ENCODE peak calls at places on chromosome 21, in seven cellular contexts. P, T, E, X, L, J and N are unnamed samples.

GRCh38 chr21:32612075-32612998 is at the start of gene CFAP298:
- DNase-seq in P (peak; percentile 80), J (peak; percentile 85), L (peak; percentile 97), E (peak; percentile 88), T (peak; percentile 90), X (peak; percentile 89), N (peak; percentile 85)

GRCh38 chr21:46368533-46369285 is 44.8 kb downstream of the PCNT start:
- DNase-seq in X (no peak), E (no peak), T (no peak), P (no peak), L (peak; percentile 21), J (no peak), N (no peak)

GRCh38 chr21:45992311-45993209 is 11.0 kb downstream of the COL6A1 start:
- DNase-seq in P (no peak), T (no peak), L (no peak), X (no peak), J (no peak), E (no peak), N (no peak)

GRCh38 chr21:22827422-22827821 is 1829.2 kb downstream of the NCAM2 start:
- DNase-seq in P (no peak), X (no peak), T (no peak), L (no peak), J (no peak), E (no peak), N (no peak)

GRCh38 chr21:31729622-31730343 is 2.1 kb downstream of the SCAF4 start:
- DNase-seq in L (no peak), P (no peak), T (no peak), J (no peak), X (no peak), E (no peak), N (no peak)

GRCh38 chr21:16258834-16259611 is 529.2 kb downstream of the USP25 start:
- DNase-seq in X (no peak), L (no peak), P (no peak), J (no peak), T (no peak), E (no peak), N (peak; percentile 7)

GRCh38 chr21:15682182-15682895 is 47.4 kb upstream of the USP25 start:
- DNase-seq in T (no peak), L (peak; percentile 91), J (peak; percentile 49), P (peak; percentile 24), X (no peak), E (no peak), N (peak; percentile 63)

GRCh38 chr21:15534450-15534886 is 195.3 kb upstream of the USP25 start:
- DNase-seq in X (no peak), E (no peak), T (no peak), P (no peak), L (no peak), J (no peak), N (no peak)

GRCh38 chr21:46634966-46635323 is 529 bp upstream of the PRMT2 start:
- DNase-seq in X (peak; percentile 86), E (peak; percentile 69), T (peak; percentile 70), P (peak; percentile 66), J (peak; percentile 70), L (peak; percentile 92), N (peak; percentile 59)

GRCh38 chr21:45562965-45563364 is 20.7 kb upstream of the SLC19A1 start:
- DNase-seq in J (no peak), T (no peak), L (peak; percentile 56), X (no peak), E (no peak), P (no peak), N (no peak)

GRCh38 chr21:33834801-33835500 is 80.7 kb downstream of the ATP5PO start:
- DNase-seq in P (no peak), J (no peak), T (no peak), L (peak; percentile 46), E (no peak), X (no peak), N (no peak)

GRCh38 chr21:31644648-31645047 is 14.8 kb upstream of the SOD1 start:
- DNase-seq in J (no peak), L (no peak), P (no peak), X (no peak), T (no peak), E (no peak), N (no peak)

GRCh38 chr21:17679002-17679600 is 66.4 kb upstream of the BTG3 start:
- DNase-seq in P (peak; percentile 48), L (peak; percentile 91), E (peak; percentile 57), X (peak; percentile 69), J (peak; percentile 57), T (peak; percentile 37), N (peak; percentile 41)

GRCh38 chr21:14545906-14546480 is at the start of gene SAMSN1:
- DNase-seq in P (no peak), J (no peak), E (no peak), T (no peak), L (peak; percentile 45), X (no peak), N (no peak)

GRCh38 chr21:45894107-45894810 is 87.3 kb upstream of the COL6A1 start:
- DNase-seq in P (peak; percentile 22), J (no peak), L (peak; percentile 79), E (no peak), X (peak; percentile 25), T (peak; percentile 46), N (peak; percentile 59)

GRCh38 chr21:46603228-46603627 is 1.7 kb downstream of the S100B start:
- DNase-seq in J (no peak), E (no peak), T (no peak), P (no peak), L (no peak), X (peak; percentile 60), N (no peak)

GRCh38 chr21:46220275-46220810 is 8.2 kb downstream of the LSS start:
- DNase-seq in P (no peak), E (no peak), T (no peak), X (no peak), L (no peak), J (no peak), N (no peak)

GRCh38 chr21:46559291-46559983 is 45.4 kb downstream of the S100B start:
- DNase-seq in L (no peak), J (peak; percentile 41), T (no peak), P (no peak), E (no peak), X (no peak), N (no peak)

GRCh38 chr21:14050121-14050520 is 160.6 kb downstream of the LIPI start:
- DNase-seq in J (no peak), P (no peak), E (no peak), T (no peak), X (no peak), L (no peak), N (no peak)

GRCh38 chr21:15706686-15707085 is 23.1 kb upstream of the USP25 start:
- DNase-seq in E (peak; percentile 74), J (no peak), L (peak; percentile 95), X (no peak), T (peak; percentile 88), P (peak; percentile 91), N (peak; percentile 98)

GRCh38 chr21:14273736-14274538 is 58.0 kb downstream of the RBM11 start:
- DNase-seq in X (peak; percentile 17), T (no peak), E (no peak), L (peak; percentile 1), P (no peak), J (no peak), N (no peak)

GRCh38 chr21:45970674-45971486 is 10.7 kb upstream of the COL6A1 start:
- DNase-seq in E (peak; percentile 74), X (peak; percentile 82), T (no peak), J (peak; percentile 33), L (peak; percentile 57), P (no peak), N (no peak)

GRCh38 chr21:42575111-42575510 is 61.5 kb downstream of the SLC37A1 start:
- DNase-seq in E (no peak), J (no peak), X (no peak), T (no peak), L (no peak), P (no peak), N (no peak)

GRCh38 chr21:45328198-45329087 is 40.7 kb upstream of the POFUT2 start:
- DNase-seq in J (no peak), L (no peak), P (no peak), E (no peak), X (no peak), T (no peak), N (no peak)

GRCh38 chr21:46080171-46081021 is 17.5 kb upstream of the COL6A2 start:
- DNase-seq in J (no peak), P (no peak), X (no peak), L (no peak), E (no peak), T (no peak), N (no peak)

GRCh38 chr21:42381347-42381984 is 14.4 kb downstream of the TMPRSS3 start:
- DNase-seq in E (peak; percentile 63), P (no peak), X (peak; percentile 67), J (peak; percentile 69), L (peak; percentile 70), T (no peak), N (no peak)

GRCh38 chr21:31673513-31673912 is 14.0 kb downstream of the SOD1 start:
- DNase-seq in X (no peak), T (no peak), J (no peak), E (no peak), P (no peak), L (no peak), N (no peak)

GRCh38 chr21:46226920-46227599 is 1.5 kb downstream of the LSS start:
- DNase-seq in L (peak; percentile 88), J (no peak), E (no peak), P (no peak), X (no peak), T (no peak), N (no peak)

GRCh38 chr21:42683371-42684108 is 30.1 kb downstream of the PDE9A start:
- DNase-seq in P (no peak), J (no peak), X (no peak), E (no peak), T (no peak), L (no peak), N (no peak)

GRCh38 chr21:41166947-41167346 is 1.0 kb upstream of the BACE2 start:
- DNase-seq in T (no peak), X (no peak), P (no peak), L (no peak), E (no peak), J (no peak), N (no peak)
- H3K4me3 ChIP-seq in T (peak overlapping the region; percentile 72), X (peak overlapping the region; percentile 83), P (peak overlapping the region; percentile 76), L (peak overlapping the region; percentile 60), E (no peak overlapping the region), J (no peak overlapping the region), N (peak overlapping the region; percentile 75)

GRCh38 chr21:39346671-39347327 is 2.1 kb downstream of the HMGN1 start:
- DNase-seq in X (no peak), J (no peak), T (no peak), E (no peak), L (no peak), P (no peak), N (no peak)
- H3K4me3 ChIP-seq in X (peak overlapping the region; percentile 92), J (peak overlapping the region; percentile 98), T (peak overlapping the region; percentile 86), E (peak overlapping the region; percentile 1), L (peak overlapping the region; percentile 88), P (peak overlapping the region; percentile 92), N (peak overlapping the region; percentile 85)

GRCh38 chr21:44304041-44304738 is 4.3 kb downstream of the PFKL start:
- DNase-seq in E (no peak), J (no peak), X (peak; percentile 68), L (no peak), T (no peak), P (no peak), N (no peak)
- H3K4me3 ChIP-seq in E (no peak overlapping the region), J (no peak overlapping the region), X (no peak overlapping the region), L (no peak overlapping the region), T (no peak overlapping the region), P (no peak overlapping the region), N (no peak overlapping the region)

DNA sequence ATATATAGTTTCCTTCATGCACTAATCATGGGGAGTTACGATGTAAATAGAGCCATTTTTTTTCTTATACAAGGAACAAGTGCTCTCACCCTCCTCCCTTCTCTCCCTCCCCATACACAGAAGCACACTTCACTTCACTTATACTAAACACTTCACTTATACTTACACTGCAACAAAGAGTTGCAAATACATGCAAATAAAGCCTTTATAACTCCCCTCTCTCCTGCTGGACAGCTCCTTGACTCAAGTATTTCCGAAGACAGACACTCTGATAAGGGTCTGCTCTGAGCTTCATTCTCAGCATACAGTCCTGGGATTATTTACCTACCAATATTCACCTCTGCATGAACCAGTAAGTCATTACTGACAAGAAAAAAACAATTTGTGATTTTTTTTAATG is 35.6 kb upstream of the ERG start:
- DNase-seq in E (no peak), L (peak; percentile 17), J (no peak), P (no peak), X (peak; percentile 7), T (no peak), N (no peak)
- H3K4me3 ChIP-seq in E (no peak overlapping the region), L (no peak overlapping the region), J (no peak overlapping the region), P (no peak overlapping the region), X (no peak overlapping the region), T (no peak overlapping the region), N (no peak overlapping the region)